ENCODE peak calls at places on chromosomes 6 and 20, in four cellular contexts. G is DMS 273 treated with DMSO at 0.1 percent for 48 hours, I is stomach, B is hippocampal formation. W is an unnamed sample.

GRCh38 chr20:2118783-2119182 is 17.2 kb downstream of the STK35 start:
- DNase-seq in G (no peak), I (no peak), B (no peak), W (no peak)

GRCh38 chr6:146146836-146147235 is 118.0 kb downstream of the GRM1 start:
- DNase-seq in G (no peak), I (no peak), B (no peak), W (no peak)

GRCh38 chr6:167005350-167006159 is 6.4 kb downstream of the CEP43 start:
- DNase-seq in G (no peak), I (peak), B (no peak), W (peak)

GRCh38 chr20:59456342-59457132 is 147.8 kb upstream of the PHACTR3 start:
- DNase-seq in G (no peak), I (no peak), B (no peak), W (no peak)

GRCh38 chr6:165245287-165245686 is 64.1 kb downstream of the C6orf118 start:
- DNase-seq in G (no peak), I (no peak), B (peak), W (peak)

GRCh38 chr6:3250278-3250677 is 8.5 kb upstream of the PSMG4 start:
- DNase-seq in G (no peak), I (no peak), B (no peak), W (no peak)

GRCh38 chr20:42938486-42939205 is 251.1 kb downstream of the PTPRT start:
- DNase-seq in G (no peak), I (no peak), B (no peak), W (no peak)

GRCh38 chr6:26501482-26501986 is 1.4 kb downstream of the BTN1A1 start:
- DNase-seq in G (no peak), I (peak), B (no peak), W (no peak)

GRCh38 chr6:125377621-125378020 is 75.9 kb upstream of the HDDC2 start:
- DNase-seq in G (no peak), I (no peak), B (no peak), W (no peak)

GRCh38 chr6:46217671-46218131 is 46.9 kb upstream of the ENPP5 start:
- DNase-seq in G (no peak), I (no peak), B (peak), W (no peak)

GRCh38 chr6:159098636-159099106 is 53.9 kb upstream of the TAGAP start:
- DNase-seq in G (no peak), I (no peak), B (no peak), W (peak)

GRCh38 chr6:34583461-34583860 is 27.3 kb upstream of the SPDEF start:
- DNase-seq in G (no peak), I (no peak), B (no peak), W (no peak)

GRCh38 chr6:16751251-16751946 is 9.9 kb downstream of the ATXN1 start:
- DNase-seq in G (no peak), I (no peak), B (no peak), W (no peak)

GRCh38 chr6:7639427-7639826 is 49.4 kb downstream of the SNRNP48 start:
- DNase-seq in G (no peak), I (no peak), B (no peak), W (no peak)

GRCh38 chr20:34988176-34988540 is 32.5 kb downstream of the MYH7B start:
- DNase-seq in G (no peak), I (no peak), B (no peak), W (no peak)

GRCh38 chr6:155492061-155492735 is 36.6 kb upstream of the NOX3 start:
- DNase-seq in G (no peak), I (no peak), B (no peak), W (no peak)

GRCh38 chr6:27213544-27214125 is 33.9 kb upstream of the PRSS16 start:
- DNase-seq in G (peak), I (no peak), B (no peak), W (peak)

GRCh38 chr6:30770164-30770563 is 25.8 kb upstream of the IER3 start:
- DNase-seq in G (no peak), I (no peak), B (no peak), W (peak)

GRCh38 chr6:42230320-42231034 is 12.8 kb upstream of the MRPS10 start:
- DNase-seq in G (no peak), I (no peak), B (no peak), W (peak)

GRCh38 chr6:149221774-149222070 is 95.8 kb upstream of the TAB2 start:
- DNase-seq in G (no peak), I (no peak), B (no peak), W (peak)

GRCh38 chr6:45001663-45002062 is 326.5 kb upstream of the RUNX2 start:
- DNase-seq in G (no peak), I (no peak), B (no peak), W (no peak)

GRCh38 chr6:73624896-73625295 is 28.9 kb downstream of the SLC17A5 start:
- DNase-seq in G (no peak), I (no peak), B (no peak), W (no peak)

GRCh38 chr20:17501701-17502100 is 29.5 kb downstream of the BFSP1 start:
- DNase-seq in G (no peak), I (no peak), B (no peak), W (no peak)

GRCh38 chr20:59165389-59165785 is 1.8 kb downstream of the ZNF831 start:
- DNase-seq in G (no peak), I (no peak), B (no peak), W (no peak)

GRCh38 chr6:109239918-109240321 is 142.3 kb downstream of the CD164 start:
- DNase-seq in G (no peak), I (no peak), B (peak), W (no peak)

GRCh38 chr20:59042796-59043621 is 423 bp upstream of the PRELID3B start:
- DNase-seq in G (peak), I (peak), B (peak), W (peak)

GRCh38 chr6:17152703-17153102 is 50.9 kb downstream of the STMND1 start:
- DNase-seq in G (no peak), I (no peak), B (no peak), W (no peak)

GRCh38 chr20:52031574-52032303 is 159.8 kb downstream of the ZFP64 start:
- DNase-seq in G (no peak), I (no peak), B (no peak), W (peak)

GRCh38 chr6:157554747-157555146 is 173.8 kb downstream of the ZDHHC14 start:
- DNase-seq in G (no peak), I (no peak), B (no peak), W (no peak)

GRCh38 chr6:111615916-111616612 is 10.4 kb upstream of the TRAF3IP2 start:
- DNase-seq in G (no peak), I (no peak), B (no peak), W (no peak)

GRCh38 chr6:129675669-129676472 is 34.1 kb downstream of the ARHGAP18 start:
- DNase-seq in G (no peak), I (no peak), B (no peak), W (no peak)

GRCh38 chr6:115120394-115120793 is 777.6 kb upstream of the HS3ST5 start:
- DNase-seq in G (no peak), I (no peak), B (no peak), W (no peak)

GRCh38 chr6:69584913-69585729 is 211.7 kb downstream of the LMBRD1 start:
- DNase-seq in G (peak), I (no peak), B (no peak), W (peak)

GRCh38 chr6:135281227-135281626 is 100.1 kb downstream of the MYB start:
- DNase-seq in G (no peak), I (no peak), B (no peak), W (no peak)

GRCh38 chr20:24584538-24585356 is 115.3 kb downstream of the SYNDIG1 start:
- DNase-seq in G (no peak), I (no peak), B (no peak), W (peak)

GRCh38 chr6:148494226-148494625 is 151.6 kb downstream of the SASH1 start:
- DNase-seq in G (no peak), I (no peak), B (no peak), W (no peak)

GRCh38 chr20:3646651-3647050 is 16.5 kb downstream of the GFRA4 start:
- DNase-seq in G (no peak), I (no peak), B (no peak), W (no peak)

GRCh38 chr6:12203001-12203400 is 87.2 kb upstream of the EDN1 start:
- DNase-seq in G (no peak), I (no peak), B (no peak), W (peak)

W was measured in kidney tubule cell.